ENCODE peak calls at places on chromosomes 7 and 10, in five cellular contexts. K is AG04449, T is HepG2, X is EL, W is left colon. Q is an unnamed sample.

GRCh38 chr7:6012355-6013104 is 3.5 kb downstream of the AIMP2 start:
- DNase-seq in X (no peak), W (peak; percentile 75), K (no peak), T (no peak), Q (no peak)

GRCh38 chr10:30759423-30759822 is 129.9 kb upstream of the LYZL2 start:
- DNase-seq in W (no peak), K (no peak), T (no peak), X (peak; percentile 40), Q (no peak)

GRCh38 chr7:101985646-101986199 is 168.3 kb downstream of the CUX1 start:
- DNase-seq in K (no peak), W (no peak), T (no peak), X (no peak), Q (peak; percentile 17)

GRCh38 chr10:27646194-27646593 is 99.4 kb downstream of the MKX start:
- DNase-seq in X (peak; percentile 91), K (peak; percentile 54), W (no peak), T (no peak), Q (no peak)

GRCh38 chr10:62373995-62374861 is at the start of gene ZNF365:
- DNase-seq in W (no peak), X (peak; percentile 69), T (no peak), K (no peak), Q (peak; percentile 32)

GRCh38 chr7:138825049-138825721 is 27.2 kb upstream of the ATP6V0A4 start:
- DNase-seq in W (no peak), T (no peak), K (no peak), X (no peak), Q (no peak)

GRCh38 chr10:77165445-77166316 is 471.9 kb downstream of the KCNMA1 start:
- DNase-seq in T (peak; percentile 40), K (no peak), X (peak; percentile 79), W (no peak), Q (peak; percentile 73)

GRCh38 chr7:118085000-118085399 is 99.0 kb upstream of the LSM8 start:
- DNase-seq in W (no peak), X (no peak), T (no peak), K (no peak), Q (no peak)

GRCh38 chr7:5421626-5422323 is 1.9 kb downstream of the TNRC18 start:
- DNase-seq in X (peak; percentile 81), W (peak; percentile 73), T (peak; percentile 93), K (no peak), Q (peak; percentile 68)

GRCh38 chr7:4080954-4081353 is 601.1 kb upstream of the FOXK1 start:
- DNase-seq in W (no peak), T (no peak), K (no peak), X (no peak), Q (peak; percentile 15)

GRCh38 chr10:7696545-7696944 is 6.6 kb upstream of the ITIH2 start:
- DNase-seq in X (peak; percentile 6), W (no peak), K (no peak), T (peak; percentile 82), Q (no peak)

GRCh38 chr10:86709786-86710185 is 41.5 kb downstream of the LDB3 start:
- DNase-seq in W (no peak), X (no peak), T (no peak), K (no peak), Q (no peak)